ENCODE peak calls at places on chromosomes 11 and 22, in six cellular contexts. X, D, J, M, P and N are unnamed samples.

GRCh38 chr11:133040289-133040893 is 491.9 kb downstream of the OPCML start:
- DNase-seq in D (no peak), P (no peak), M (no peak), J (no peak), X (no peak), N (no peak)

GRCh38 chr11:68998390-68998911 is 14.6 kb downstream of the MRGPRF start:
- DNase-seq in X (no peak), J (no peak), D (peak), M (peak), P (no peak), N (peak)

GRCh38 chr11:1087961-1088926 is 13.6 kb downstream of the MUC2 start:
- DNase-seq in J (no peak), X (no peak), D (no peak), M (no peak), P (no peak), N (no peak)

GRCh38 chr22:50733521-50734342 is 4.3 kb upstream of the ACR start:
- DNase-seq in D (no peak), X (peak), J (no peak), P (peak), M (no peak), N (no peak)

GRCh38 chr11:35158371-35159081 is 19.6 kb downstream of the CD44 start:
- DNase-seq in X (peak), M (no peak), D (no peak), P (no peak), J (peak), N (peak)

GRCh38 chr11:72226701-72227100 is 2.1 kb downstream of the INPPL1 start:
- DNase-seq in J (no peak), M (peak), X (no peak), P (no peak), D (no peak), N (peak)

GRCh38 chr22:45163074-45163416 is 680 bp upstream of the NUP50 start:
- DNase-seq in P (peak), D (peak), M (no peak), J (no peak), X (peak), N (peak)

GRCh38 chr11:71999360-71999759 is 651 bp downstream of the IL18BP start:
- DNase-seq in X (peak), M (no peak), P (no peak), D (no peak), J (no peak), N (no peak)